ENCODE peak calls at places on chromosomes 5 and 9, in four cellular contexts. One of them, this sample, is unnamed.

GRCh38 chr5:127358782-127359181 is 68.2 kb downstream of the MEGF10 start:
- DNase-seq in K562: no peak
- DNase-seq in HepG2: no peak
- DNase-seq in HCT116: no peak
- DNase-seq in this sample: no peak

GRCh38 chr9:136917902-136918301 is 26.6 kb downstream of the FBXW5 start:
- DNase-seq in HepG2: no peak
- DNase-seq in K562: no peak
- DNase-seq in HCT116: no peak
- DNase-seq in this sample: no peak

GRCh38 chr5:61311836-61312808 is 19.9 kb upstream of the ZSWIM6 start:
- DNase-seq in HepG2: no peak
- DNase-seq in K562: no peak
- DNase-seq in HCT116: no peak
- DNase-seq in this sample: no peak

GRCh38 chr9:136688274-136689107 is 1.2 kb upstream of the AGPAT2 start:
- DNase-seq in HepG2: no peak
- DNase-seq in K562: no peak
- DNase-seq in HCT116: no peak
- DNase-seq in this sample: no peak

GRCh38 chr9:137372693-137373610 is 50.0 kb downstream of the EXD3 start:
- DNase-seq in HCT116: no peak
- DNase-seq in K562: no peak
- DNase-seq in HepG2: no peak
- DNase-seq in this sample: no peak

GRCh38 chr5:78016831-78017529 is 240.8 kb upstream of the TBCA start:
- DNase-seq in HepG2: no peak
- DNase-seq in HCT116: no peak
- DNase-seq in K562: no peak
- DNase-seq in this sample: no peak

GRCh38 chr9:109894921-109895758 is 115.1 kb downstream of the PALM2AKAP2 start:
- DNase-seq in K562: no peak
- DNase-seq in HCT116: no peak
- DNase-seq in HepG2: no peak
- DNase-seq in this sample: no peak

GRCh38 chr9:135275163-135275925 is 187.9 kb downstream of the OLFM1 start:
- DNase-seq in HepG2: no peak
- DNase-seq in HCT116: no peak
- DNase-seq in K562: no peak
- DNase-seq in this sample: no peak

GRCh38 chr5:79621056-79621455 is 8.8 kb downstream of the TENT2 start:
- DNase-seq in K562: no peak
- DNase-seq in HCT116: no peak
- DNase-seq in HepG2: no peak
- DNase-seq in this sample: no peak

GRCh38 chr5:180346358-180346757 is 6.8 kb downstream of the GFPT2 start:
- DNase-seq in HepG2: no peak
- DNase-seq in HCT116: no peak
- DNase-seq in K562: no peak
- DNase-seq in this sample: no peak

GRCh38 chr5:53430618-53431252 is 49.7 kb upstream of the FST start:
- DNase-seq in HepG2: peak
- DNase-seq in K562: no peak
- DNase-seq in HCT116: peak
- DNase-seq in this sample: no peak

GRCh38 chr5:103562453-103563157 is at the start of gene NUDT12:
- DNase-seq in HCT116: peak
- DNase-seq in K562: peak
- DNase-seq in HepG2: peak
- DNase-seq in this sample: peak

GRCh38 chr9:96450613-96451544 is 910 bp downstream of the HABP4 start:
- DNase-seq in HepG2: peak
- DNase-seq in HCT116: no peak
- DNase-seq in K562: no peak
- DNase-seq in this sample: peak

GRCh38 chr9:136516191-136516654 is 29.6 kb downstream of the NOTCH1 start:
- DNase-seq in HepG2: no peak
- DNase-seq in HCT116: no peak
- DNase-seq in K562: no peak
- DNase-seq in this sample: no peak

GRCh38 chr5:173498286-173498685 is 118.2 kb downstream of the BOD1 start:
- DNase-seq in HCT116: no peak
- DNase-seq in HepG2: no peak
- DNase-seq in K562: no peak
- DNase-seq in this sample: no peak

DNA sequence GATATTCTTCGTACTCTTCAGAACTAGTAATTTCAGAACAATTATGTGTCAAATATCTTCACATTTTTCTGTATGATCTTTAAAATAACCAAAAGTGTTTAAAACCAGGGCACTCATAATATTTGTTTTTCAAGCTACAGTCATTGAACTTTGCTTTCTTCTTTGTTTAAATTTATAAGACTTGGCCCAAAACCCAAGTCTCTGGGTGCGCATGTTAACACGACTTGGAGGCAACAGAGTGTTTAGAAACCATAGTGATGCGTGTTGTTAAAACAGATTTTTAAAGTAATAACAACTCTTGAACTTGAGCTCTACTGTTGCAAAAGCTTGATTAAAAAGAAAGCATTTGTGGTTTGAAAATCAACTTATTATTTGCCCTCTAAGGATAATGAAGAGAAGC is 26.0 kb upstream of the GRIN3A start:
- DNase-seq in HepG2: no peak
- DNase-seq in K562: no peak
- DNase-seq in HCT116: no peak
- DNase-seq in this sample: no peak
- H3K9ac ChIP-seq in HepG2: no peak
- H3K9ac ChIP-seq in K562: no peak
- H3K9ac ChIP-seq in HCT116: no peak
- H3K9ac ChIP-seq in this sample: no peak

DNA sequence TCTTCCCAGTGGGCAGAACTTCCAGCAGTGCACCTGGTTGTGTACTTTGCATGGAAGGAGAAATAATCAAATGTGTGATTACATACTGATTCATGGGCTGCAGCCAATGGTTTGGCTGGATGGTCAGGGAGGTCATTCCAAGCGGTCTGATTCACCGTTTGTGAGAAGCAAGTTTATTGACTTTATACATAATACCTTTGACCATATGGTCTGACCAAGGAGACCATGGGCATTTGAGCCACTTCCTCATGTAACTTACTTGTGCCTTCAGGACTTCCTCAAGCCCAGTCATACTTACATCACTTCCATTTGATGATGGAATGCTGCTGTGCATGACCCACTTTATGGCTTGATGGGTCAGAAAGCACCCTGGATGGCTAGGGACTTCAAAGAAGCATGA is 41.1 kb downstream of the DAP start:
- DNase-seq in K562: no peak
- DNase-seq in HepG2: no peak
- DNase-seq in HCT116: peak
- DNase-seq in this sample: no peak
- TF ChIP-seq MAX in K562: no peak
- TF ChIP-seq MAX in HepG2: no peak
- TF ChIP-seq MAX in HCT116: peak
- TF ChIP-seq MAX in this sample: no peak

GRCh38 chr5:118698774-118699173 is 289.6 kb downstream of the DTWD2 start:
- DNase-seq in HepG2: no peak
- DNase-seq in K562: no peak
- DNase-seq in HCT116: no peak
- DNase-seq in this sample: no peak
- TF ChIP-seq ELF1 in HepG2: no peak
- TF ChIP-seq ELF1 in K562: no peak
- TF ChIP-seq ELF1 in HCT116: no peak
- TF ChIP-seq ELF1 in this sample: no peak

DNA sequence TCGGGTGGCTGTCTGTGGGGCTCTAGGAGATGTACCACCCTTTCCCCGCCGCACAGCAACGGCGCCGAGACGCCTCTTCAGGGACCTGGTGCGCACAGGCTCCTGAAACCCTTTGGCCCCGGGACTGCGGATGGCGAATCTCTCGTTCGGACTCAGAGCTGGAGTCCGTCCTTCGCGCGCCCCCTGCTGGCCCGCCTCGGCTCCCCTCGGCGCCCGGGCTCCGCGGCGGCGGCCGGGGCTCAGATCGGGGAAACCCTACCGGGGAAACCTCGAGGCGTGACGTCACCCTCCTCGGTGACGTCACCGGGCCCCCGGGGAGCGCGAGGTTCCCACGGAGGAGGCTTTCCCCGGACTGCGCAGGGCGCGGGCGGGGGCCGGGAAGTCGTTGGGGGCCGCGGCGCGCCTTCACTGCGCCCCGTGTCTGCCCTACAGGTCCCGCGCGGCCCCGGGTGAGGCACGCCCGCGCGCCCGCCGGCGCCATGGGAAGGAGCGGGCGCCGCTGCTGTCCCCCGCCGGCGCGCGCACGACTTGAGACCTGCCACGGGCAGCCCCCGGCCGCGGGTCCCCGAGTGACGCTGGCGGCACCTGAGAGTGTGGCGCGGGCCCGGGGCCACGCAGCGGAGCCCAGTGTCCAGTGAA is 7.9 kb downstream of the PRR7 start:
- DNase-seq in HCT116: peak
- DNase-seq in HepG2: peak
- DNase-seq in K562: peak
- DNase-seq in this sample: peak
- H3K9ac ChIP-seq in HCT116: peak
- H3K9ac ChIP-seq in HepG2: peak
- H3K9ac ChIP-seq in K562: peak
- H3K9ac ChIP-seq in this sample: peak

DNA sequence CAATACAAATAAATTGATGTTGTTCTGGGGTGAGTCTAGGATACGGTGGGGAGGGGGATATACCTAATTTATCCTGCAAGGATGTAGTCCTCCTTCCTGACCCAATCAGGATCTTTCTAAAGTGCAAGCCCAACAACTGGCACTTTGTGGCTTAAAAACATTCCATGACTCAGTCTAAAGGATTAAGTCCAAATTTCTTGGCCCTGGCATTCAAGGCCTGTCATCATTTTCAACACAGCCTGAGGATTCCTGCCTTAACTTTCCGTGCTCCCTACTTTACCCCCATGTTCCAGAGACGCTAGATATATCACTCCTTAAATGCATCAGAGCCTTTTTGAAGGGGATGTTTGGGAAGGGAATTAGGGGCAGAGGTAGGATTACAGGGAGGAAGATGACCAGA is 1.0 kb downstream of the FAM221B start:
- DNase-seq in HCT116: no peak
- DNase-seq in HepG2: no peak
- DNase-seq in K562: no peak
- DNase-seq in this sample: no peak
- TF ChIP-seq MAX in HCT116: no peak
- TF ChIP-seq MAX in HepG2: no peak
- TF ChIP-seq MAX in K562: no peak
- TF ChIP-seq MAX in this sample: no peak

DNA sequence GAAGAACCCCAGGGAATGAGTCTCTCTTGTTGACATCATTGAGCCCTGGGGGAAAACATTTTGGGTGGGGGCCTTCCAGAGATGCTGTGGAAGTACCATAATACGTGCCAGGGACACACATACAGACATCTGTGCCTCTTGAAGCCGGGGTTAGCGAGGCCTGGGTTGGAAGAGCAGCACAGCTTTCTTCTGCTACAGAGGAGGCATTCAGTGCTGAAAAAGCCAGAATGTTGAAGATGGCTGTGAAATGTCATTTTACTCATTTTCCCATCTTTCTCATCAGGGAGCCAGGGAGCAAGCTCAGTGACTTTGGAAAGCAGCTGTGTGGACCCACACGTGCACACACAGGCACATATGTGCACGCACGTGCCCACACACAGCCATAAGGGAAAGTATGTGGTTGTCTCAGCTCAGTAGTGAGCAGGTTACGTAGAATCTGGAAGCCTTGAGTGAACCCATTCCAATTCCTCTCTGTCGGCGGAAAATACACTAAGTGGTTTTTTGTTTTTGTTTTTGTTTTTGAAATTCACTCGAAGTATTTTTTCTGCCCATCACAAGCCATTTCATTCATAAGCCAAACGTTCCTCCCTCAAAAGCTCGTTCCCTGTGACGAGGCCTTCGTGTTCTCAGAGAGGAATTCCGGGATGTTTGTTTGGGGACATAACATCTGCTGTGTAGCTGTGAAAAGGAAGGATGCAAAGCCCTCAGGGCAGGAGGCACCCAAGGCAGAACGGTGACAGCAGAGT is 29.2 kb upstream of the ANKRD33B start:
- DNase-seq in HCT116: no peak
- DNase-seq in K562: no peak
- DNase-seq in HepG2: no peak
- DNase-seq in this sample: no peak
- TF ChIP-seq ELF1 in HCT116: no peak
- TF ChIP-seq ELF1 in K562: no peak
- TF ChIP-seq ELF1 in HepG2: no peak
- TF ChIP-seq ELF1 in this sample: no peak

GRCh38 chr5:39759696-39760095 is 334.9 kb upstream of the DAB2 start:
- DNase-seq in HCT116: no peak
- DNase-seq in K562: no peak
- DNase-seq in HepG2: no peak
- DNase-seq in this sample: no peak
- H3K9ac ChIP-seq in HCT116: no peak
- H3K9ac ChIP-seq in K562: no peak
- H3K9ac ChIP-seq in HepG2: no peak
- H3K9ac ChIP-seq in this sample: no peak

GRCh38 chr9:128174062-128174461 is 14.0 kb downstream of the BBLN start:
- DNase-seq in HepG2: no peak
- DNase-seq in K562: no peak
- DNase-seq in HCT116: no peak
- DNase-seq in this sample: no peak

GRCh38 chr9:128178806-128179431 is 12.5 kb downstream of the CIZ1 start:
- DNase-seq in K562: no peak
- DNase-seq in HCT116: no peak
- DNase-seq in HepG2: no peak
- DNase-seq in this sample: no peak

GRCh38 chr9:128180001-128180400 is 11.4 kb downstream of the CIZ1 start:
- DNase-seq in HCT116: no peak
- DNase-seq in K562: no peak
- DNase-seq in HepG2: no peak
- DNase-seq in this sample: no peak

GRCh38 chr9:128175743-128176142 is 15.6 kb downstream of the CIZ1 start:
- DNase-seq in HCT116: no peak
- DNase-seq in HepG2: no peak
- DNase-seq in K562: no peak
- DNase-seq in this sample: no peak

GRCh38 chr9:128175102-128175563 is 15.1 kb downstream of the BBLN start:
- DNase-seq in K562: no peak
- DNase-seq in HCT116: no peak
- DNase-seq in HepG2: no peak
- DNase-seq in this sample: no peak
- TF ChIP-seq MAX in K562: no peak
- TF ChIP-seq MAX in HCT116: no peak
- TF ChIP-seq MAX in HepG2: no peak
- TF ChIP-seq MAX in this sample: no peak

GRCh38 chr9:122367779-122368460 is 2.9 kb upstream of the PTGS1 start:
- DNase-seq in HCT116: no peak
- DNase-seq in HepG2: no peak
- DNase-seq in K562: no peak
- DNase-seq in this sample: no peak
- TF ChIP-seq ELF1 in HCT116: no peak
- TF ChIP-seq ELF1 in HepG2: no peak
- TF ChIP-seq ELF1 in K562: no peak
- TF ChIP-seq ELF1 in this sample: no peak

GRCh38 chr5:92455011-92455410 is 1071.9 kb upstream of the ARRDC3 start:
- DNase-seq in K562: no peak
- DNase-seq in HCT116: no peak
- DNase-seq in HepG2: no peak
- DNase-seq in this sample: no peak
- H3K9ac ChIP-seq in K562: no peak
- H3K9ac ChIP-seq in HCT116: no peak
- H3K9ac ChIP-seq in HepG2: no peak
- H3K9ac ChIP-seq in this sample: no peak